ENCODE peak calls at places on chromosomes 3 and 15, in eight cellular contexts. L, R, I, S, M, W, D and Z are unnamed samples.

GRCh38 chr15:78108300-78109084 is 16.1 kb downstream of the SH2D7 start:
- DNase-seq in L (peak), R (peak), I (peak), S (peak), M (peak), W (peak), D (peak), Z (peak)

GRCh38 chr3:10180738-10181295 is 16.1 kb downstream of the IRAK2 start:
- DNase-seq in L (no peak), R (no peak), I (no peak), S (no peak), M (no peak), W (no peak), D (no peak), Z (no peak)

GRCh38 chr3:191216510-191216909 is 17.5 kb downstream of the OSTN start:
- DNase-seq in L (no peak), R (no peak), I (no peak), S (no peak), M (no peak), W (no peak), D (no peak), Z (no peak)

GRCh38 chr3:126399348-126399730 is 4.6 kb downstream of the CFAP100 start:
- DNase-seq in L (no peak), R (no peak), I (no peak), S (no peak), M (no peak), W (no peak), D (peak), Z (no peak)

GRCh38 chr3:46934508-46935167 is 41.9 kb downstream of the CCDC12 start:
- DNase-seq in L (no peak), R (no peak), I (no peak), S (no peak), M (no peak), W (peak), D (peak), Z (no peak)

GRCh38 chr3:75951941-75952340 is 166.6 kb upstream of the ZNF717 start:
- DNase-seq in L (peak), R (no peak), I (no peak), S (no peak), M (no peak), W (no peak), D (no peak), Z (no peak)

GRCh38 chr3:54547051-54547450 is 380.8 kb downstream of the LRTM1 start:
- DNase-seq in L (no peak), R (no peak), I (no peak), S (no peak), M (no peak), W (no peak), D (no peak), Z (no peak)

GRCh38 chr15:81410318-81410753 is 36.3 kb upstream of the TMC3 start:
- DNase-seq in L (peak), R (peak), I (no peak), S (no peak), M (no peak), W (peak), D (peak), Z (no peak)

GRCh38 chr3:21509706-21510105 is 241.3 kb downstream of the ZNF385D start:
- DNase-seq in L (no peak), R (no peak), I (no peak), S (no peak), M (no peak), W (no peak), D (no peak), Z (no peak)

GRCh38 chr15:46652256-46652655 is 1017.4 kb downstream of the SQOR start:
- DNase-seq in L (no peak), R (no peak), I (no peak), S (no peak), M (no peak), W (no peak), D (no peak), Z (no peak)